ENCODE peak calls at places on chromosomes 5 and 9, in five cellular contexts. O is HCT116, T is upper lobe of left lung, N is prostate gland, F is breast epithelium. U is an unnamed sample. For H3K4me1, the result is how much of the 10 kb centered on the place peaks cover.

GRCh38 chr9:116589392-116590354 is 97.4 kb upstream of the TRIM32 start:
- DNase-seq in O (peak), T (no peak), N (no peak), F (no peak), U (no peak)

GRCh38 chr5:32585122-32585445 is 273 bp upstream of the SUB1 start:
- DNase-seq in O (no peak), T (no peak), N (no peak), F (no peak), U (no peak)

GRCh38 chr9:82333671-82334070 is 345.1 kb downstream of the SPATA31D1 start:
- DNase-seq in O (no peak), T (no peak), N (no peak), F (no peak), U (no peak)

GRCh38 chr9:133960568-133961129 is 31.5 kb downstream of the VAV2 start:
- DNase-seq in O (no peak), T (peak), N (no peak), F (no peak), U (no peak)

GRCh38 chr9:10921671-10922070 is 308.9 kb upstream of the PTPRD start:
- DNase-seq in O (no peak), T (no peak), N (no peak), F (no peak), U (no peak)

GRCh38 chr5:140576776-140577201 is 12.2 kb downstream of the SLC35A4 start:
- DNase-seq in O (no peak), T (no peak), N (no peak), F (no peak), U (no peak)

GRCh38 chr5:154491951-154492350 is 13.9 kb upstream of the HAND1 start:
- DNase-seq in O (no peak), T (no peak), N (no peak), F (no peak), U (no peak)

GRCh38 chr5:1641560-1642166 is 117.9 kb upstream of the LPCAT1 start:
- DNase-seq in O (peak), T (no peak), N (peak), F (peak), U (peak)

GRCh38 chr5:149337746-149338145 is 7.6 kb upstream of the GRPEL2 start:
- DNase-seq in O (no peak), T (no peak), N (no peak), F (no peak), U (no peak)

GRCh38 chr5:129051283-129051682 is 43.3 kb upstream of the ISOC1 start:
- DNase-seq in O (no peak), T (no peak), N (no peak), F (no peak), U (no peak)

GRCh38 chr9:35258665-35259474 is 97.1 kb downstream of the UNC13B start:
- DNase-seq in O (peak), T (no peak), N (peak), F (peak), U (no peak)

GRCh38 chr5:3590253-3590966 is 5.2 kb upstream of the IRX1 start:
- DNase-seq in O (no peak), T (peak), N (no peak), F (no peak), U (no peak)

GRCh38 chr9:114516913-114517312 is 11.6 kb upstream of the WHRN start:
- DNase-seq in O (no peak), T (no peak), N (no peak), F (no peak), U (no peak)

GRCh38 chr9:135008416-135008815 is 79.1 kb upstream of the OLFM1 start:
- DNase-seq in O (no peak), T (no peak), N (no peak), F (no peak), U (no peak)

GRCh38 chr5:180197016-180197702 is 11.9 kb downstream of the RASGEF1C start:
- DNase-seq in O (no peak), T (no peak), N (no peak), F (no peak), U (no peak)

GRCh38 chr5:159452480-159453167 is 122.3 kb upstream of the IL12B start:
- DNase-seq in O (no peak), T (no peak), N (no peak), F (no peak), U (no peak)

GRCh38 chr5:72746736-72747135 is 69.7 kb upstream of the TNPO1 start:
- DNase-seq in O (no peak), T (no peak), N (no peak), F (no peak), U (no peak)

GRCh38 chr5:115179959-115180709 is 10.4 kb upstream of the TRIM36 start:
- DNase-seq in O (no peak), T (peak), N (no peak), F (no peak), U (no peak)

GRCh38 chr9:93191354-93191660 is 7.4 kb downstream of the WNK2 start:
- DNase-seq in O (no peak), T (no peak), N (no peak), F (no peak), U (no peak)

GRCh38 chr5:170832241-170832640 is 29.6 kb upstream of the RANBP17 start:
- DNase-seq in O (no peak), T (no peak), N (no peak), F (no peak), U (no peak)

GRCh38 chr9:128902351-128903078 is 18.3 kb upstream of the PHYHD1 start:
- DNase-seq in O (no peak), T (peak), N (peak), F (no peak), U (no peak)

GRCh38 chr9:18819418-18819817 is 213.6 kb downstream of the SAXO1 start:
- DNase-seq in O (no peak), T (no peak), N (no peak), F (no peak), U (no peak)

GRCh38 chr5:1293416-1293996 is 1.4 kb downstream of the TERT start:
- DNase-seq in O (no peak), T (peak), N (no peak), F (peak), U (no peak)

GRCh38 chr5:107147584-107147983 is 523.2 kb downstream of the EFNA5 start:
- DNase-seq in O (no peak), T (no peak), N (no peak), F (no peak), U (no peak)

GRCh38 chr5:181189363-181189961 is 15.5 kb downstream of the TRIM7 start:
- DNase-seq in O (no peak), T (peak), N (no peak), F (no peak), U (no peak)

GRCh38 chr5:154466147-154466546 is 11.9 kb downstream of the HAND1 start:
- DNase-seq in O (no peak), T (no peak), N (no peak), F (no peak), U (no peak)

GRCh38 chr5:68484307-68485068 is 268.9 kb downstream of the PIK3R1 start:
- DNase-seq in O (no peak), T (no peak), N (no peak), F (no peak), U (no peak)

GRCh38 chr9:98740226-98740881 is 31.6 kb upstream of the GABBR2 start:
- DNase-seq in O (no peak), T (no peak), N (no peak), F (no peak), U (no peak)

GRCh38 chr9:90477535-90477934 is 165.1 kb downstream of the DIRAS2 start:
- DNase-seq in O (no peak), T (no peak), N (no peak), F (no peak), U (no peak)

GRCh38 chr9:130391863-130392262 is 52.9 kb upstream of the ASS1 start:
- DNase-seq in O (no peak), T (peak), N (no peak), F (no peak), U (no peak)

GRCh38 chr5:57327934-57328333 is 154.1 kb downstream of the GPBP1 start:
- DNase-seq in O (peak), T (no peak), N (no peak), F (no peak), U (no peak)

GRCh38 chr5:138148811-138149210 is 9.6 kb upstream of the NME5 start:
- DNase-seq in O (peak), T (no peak), N (no peak), F (no peak), U (no peak)

GRCh38 chr5:138032028-138032571 is 779 bp downstream of the FAM13B start:
- DNase-seq in O (no peak), T (peak), N (peak), F (peak), U (peak)

GRCh38 chr5:112779531-112779930 is 41.8 kb downstream of the APC start:
- DNase-seq in O (no peak), T (no peak), N (no peak), F (no peak), U (no peak)

GRCh38 chr5:1008451-1009358 is at the start of gene NKD2:
- DNase-seq in O (no peak), T (peak), N (no peak), F (peak), U (no peak)

GRCh38 chr5:36237756-36238155 is 4.0 kb downstream of the NADK2 start:
- DNase-seq in O (no peak), T (no peak), N (no peak), F (no peak), U (no peak)

GRCh38 chr9:37036237-37037136 is 2.4 kb upstream of the PAX5 start:
- DNase-seq in O (no peak), T (peak), N (peak), F (no peak), U (no peak)

GRCh38 chr9:86944974-86945867 is 2.1 kb downstream of the GAS1 start:
- DNase-seq in O (no peak), T (no peak), N (no peak), F (no peak), U (no peak)
- TF ChIP-seq POLR2AphosphoS5 in O (no peak), T (no peak), N (no peak), F (no peak), U (no peak)

DNA sequence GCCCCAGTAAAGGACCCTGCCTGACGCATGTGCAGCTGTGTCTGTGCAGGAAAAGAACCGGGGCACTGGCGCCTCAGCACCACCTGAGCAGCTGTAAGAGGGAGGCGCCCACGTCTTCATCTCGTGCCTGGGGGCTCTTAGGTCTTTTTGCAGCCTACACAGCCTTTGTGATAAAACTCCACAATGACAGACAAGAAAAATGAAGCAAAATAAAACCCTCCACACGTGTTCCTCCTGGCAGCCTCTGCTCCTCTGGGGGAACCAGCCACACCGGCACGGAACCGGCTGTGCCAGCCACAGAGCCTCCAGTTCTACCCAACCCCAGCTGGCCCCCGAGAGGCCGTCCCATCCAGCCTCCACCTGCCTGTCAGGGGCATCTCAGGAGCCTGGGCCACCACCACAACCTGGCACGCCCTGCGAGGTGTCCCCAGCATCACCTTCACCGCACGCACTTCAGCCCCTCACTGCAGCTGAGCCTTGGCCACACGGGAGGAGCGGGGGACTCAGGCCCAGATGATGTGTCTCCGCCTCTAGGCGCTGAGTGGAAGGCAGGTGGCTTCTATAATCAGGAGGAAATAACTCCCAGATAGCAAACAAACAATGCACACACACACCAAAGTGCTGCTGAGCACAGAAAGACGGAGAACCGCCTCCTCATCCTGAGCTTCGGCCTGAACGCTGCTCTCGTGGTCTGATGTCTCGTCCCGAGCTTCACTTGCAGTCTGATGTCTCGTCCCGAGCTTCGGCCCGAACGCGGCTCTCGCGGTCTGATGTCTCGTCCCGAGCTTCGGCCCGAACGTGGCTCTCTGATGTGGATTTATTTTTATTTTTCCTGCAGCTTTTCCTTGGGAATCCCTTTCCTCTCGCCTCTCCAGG is 28.6 kb upstream of the NSMF start:
- DNase-seq in O (no peak), T (peak), N (no peak), F (no peak), U (no peak)
- TF ChIP-seq POLR2A in O (no peak), T (no peak), N (no peak), F (no peak), U (no peak)

GRCh38 chr9:121294181-121294743 is 26.3 kb downstream of the GSN start:
- DNase-seq in O (no peak), T (peak), N (no peak), F (no peak), U (no peak)

GRCh38 chr9:121294866-121295661 is 27.1 kb downstream of the GSN start:
- DNase-seq in O (no peak), T (no peak), N (no peak), F (peak), U (no peak)

GRCh38 chr9:121292801-121293241 is 24.9 kb downstream of the GSN start:
- DNase-seq in O (no peak), T (no peak), N (no peak), F (no peak), U (no peak)

GRCh38 chr9:121289554-121290370 is 21.8 kb downstream of the GSN start:
- DNase-seq in O (no peak), T (no peak), N (no peak), F (no peak), U (no peak)

GRCh38 chr9:121292051-121292450 is 24.1 kb downstream of the GSN start:
- DNase-seq in O (no peak), T (no peak), N (no peak), F (no peak), U (no peak)
- H3K4me1 ChIP-seq in O (under half), T (half or more), N (under half), F (half or more), U (half or more)

DNA sequence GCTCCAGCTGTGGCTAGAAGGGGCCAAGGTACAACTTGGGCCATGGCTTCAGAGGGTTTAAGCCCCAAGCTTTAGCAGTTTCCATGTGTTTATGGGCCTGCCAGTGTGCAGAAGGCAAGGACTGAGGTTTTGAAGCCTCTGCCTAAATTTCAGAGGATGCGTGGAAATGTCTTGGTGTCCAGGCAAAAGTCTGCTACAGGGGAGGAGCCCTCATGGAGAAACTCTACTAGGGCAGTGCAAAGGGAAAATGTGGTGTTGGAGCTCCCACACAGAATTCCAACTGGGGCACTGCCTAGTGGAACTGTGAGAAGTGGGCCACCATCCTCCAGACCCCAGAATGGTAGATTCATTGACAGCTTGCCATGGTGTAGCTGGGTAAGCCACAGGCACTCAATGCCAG is 527.2 kb upstream of the RORB start:
- DNase-seq in O (no peak), T (no peak), N (no peak), F (no peak), U (no peak)
- TF ChIP-seq POLR2AphosphoS5 in O (no peak), T (no peak), N (no peak), F (no peak), U (no peak)

GRCh38 chr9:68705636-68706578 is 867 bp downstream of the PIP5K1B start:
- DNase-seq in O (no peak), T (peak), N (no peak), F (no peak), U (peak)

GRCh38 chr9:68706579-68707201 is 1.6 kb downstream of the PIP5K1B start:
- DNase-seq in O (no peak), T (no peak), N (no peak), F (no peak), U (peak)

GRCh38 chr9:68704498-68704803 is 589 bp upstream of the PIP5K1B start:
- DNase-seq in O (no peak), T (no peak), N (no peak), F (no peak), U (no peak)

GRCh38 chr9:68703672-68704071 is 1.4 kb upstream of the PIP5K1B start:
- DNase-seq in O (no peak), T (no peak), N (no peak), F (no peak), U (no peak)

GRCh38 chr9:68704804-68705635 is at the start of gene PIP5K1B:
- DNase-seq in O (no peak), T (peak), N (peak), F (peak), U (peak)
- TF ChIP-seq POLR2A in O (no peak), T (peak), N (peak), F (no peak), U (no peak)

GRCh38 chr9:95061916-95062600 is 255.5 kb downstream of the FANCC start:
- DNase-seq in O (no peak), T (no peak), N (no peak), F (no peak), U (peak)
- H3K4me1 ChIP-seq in O (under half), T (under half), N (under half), F (under half), U (half or more)

DNA sequence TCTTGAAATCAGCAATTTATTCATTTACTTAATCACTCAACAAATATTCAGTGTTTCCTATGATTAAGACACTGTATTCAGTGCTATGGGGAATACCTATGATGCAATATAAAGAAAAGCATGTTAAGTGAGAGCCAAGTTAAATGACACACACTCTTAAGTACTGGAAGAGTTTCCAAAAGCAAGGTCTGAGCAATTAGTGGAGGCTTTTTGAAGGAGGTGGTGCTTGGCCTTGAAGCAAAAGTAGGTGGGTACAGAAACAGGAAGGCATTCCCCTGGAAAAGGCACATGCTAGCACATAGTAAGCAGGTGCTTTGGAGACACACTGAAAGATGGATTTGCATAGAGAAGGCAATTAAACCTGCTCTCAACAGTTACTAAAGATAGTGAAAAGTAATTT is 4.0 kb downstream of the TSLP start:
- DNase-seq in O (peak), T (no peak), N (no peak), F (no peak), U (no peak)
- TF ChIP-seq POLR2AphosphoS5 in O (no peak), T (peak), N (no peak), F (no peak), U (no peak)

GRCh38 chr5:178149199-178149932 is 4.3 kb downstream of the NHP2 start:
- DNase-seq in O (no peak), T (peak), N (no peak), F (no peak), U (no peak)
- TF ChIP-seq POLR2A in O (no peak), T (no peak), N (no peak), F (no peak), U (no peak)